ENCODE peak calls at places on chromosomes 16 and 17, in ten cellular contexts. One of them, this sample, is unnamed.

GRCh38 chr16:30066882-30067583 is 1.5 kb downstream of the ALDOA start:
- DNase-seq in LNCaP clone FGC: no peak
- DNase-seq in renal cortical epithelial cell: no peak
- DNase-seq in ACHN: no peak
- DNase-seq in AG10803: no peak
- DNase-seq in H54: no peak
- DNase-seq in astrocyte: no peak
- DNase-seq in activated T-cell treated with anti-CD3 and anti-CD28 coated beads for 24 hours: no peak
- DNase-seq in activated gamma-delta T cell treated with Interleukin-2 at 50 U/mL for 16 hours: no peak
- DNase-seq in neural progenitor cell: no peak
- DNase-seq in this sample: no peak

GRCh38 chr16:2898831-2899563 is 12.7 kb upstream of the FLYWCH1 start:
- DNase-seq in LNCaP clone FGC: no peak
- DNase-seq in renal cortical epithelial cell: no peak
- DNase-seq in ACHN: no peak
- DNase-seq in AG10803: no peak
- DNase-seq in H54: no peak
- DNase-seq in astrocyte: no peak
- DNase-seq in activated T-cell treated with anti-CD3 and anti-CD28 coated beads for 24 hours: no peak
- DNase-seq in activated gamma-delta T cell treated with Interleukin-2 at 50 U/mL for 16 hours: no peak
- DNase-seq in neural progenitor cell: peak; percentile 52
- DNase-seq in this sample: peak; percentile 13

GRCh38 chr16:20137194-20137593 is 63.5 kb upstream of the GPR139 start:
- DNase-seq in LNCaP clone FGC: no peak
- DNase-seq in renal cortical epithelial cell: no peak
- DNase-seq in ACHN: peak; percentile 75
- DNase-seq in AG10803: no peak
- DNase-seq in H54: no peak
- DNase-seq in astrocyte: no peak
- DNase-seq in activated T-cell treated with anti-CD3 and anti-CD28 coated beads for 24 hours: no peak
- DNase-seq in activated gamma-delta T cell treated with Interleukin-2 at 50 U/mL for 16 hours: no peak
- DNase-seq in neural progenitor cell: no peak
- DNase-seq in this sample: no peak

GRCh38 chr17:43563262-43564079 is 17.3 kb upstream of the ETV4 start:
- DNase-seq in LNCaP clone FGC: no peak
- DNase-seq in renal cortical epithelial cell: no peak
- DNase-seq in ACHN: no peak
- DNase-seq in AG10803: no peak
- DNase-seq in H54: no peak
- DNase-seq in astrocyte: no peak
- DNase-seq in activated T-cell treated with anti-CD3 and anti-CD28 coated beads for 24 hours: no peak
- DNase-seq in activated gamma-delta T cell treated with Interleukin-2 at 50 U/mL for 16 hours: no peak
- DNase-seq in neural progenitor cell: peak; percentile 68
- DNase-seq in this sample: peak; percentile 45

GRCh38 chr16:21301168-21301894 is 23.2 kb upstream of the CRYM start:
- DNase-seq in LNCaP clone FGC: peak; percentile 38
- DNase-seq in renal cortical epithelial cell: peak; percentile 51
- DNase-seq in ACHN: peak; percentile 95
- DNase-seq in AG10803: peak; percentile 57
- DNase-seq in H54: peak; percentile 62
- DNase-seq in astrocyte: peak; percentile 47
- DNase-seq in activated T-cell treated with anti-CD3 and anti-CD28 coated beads for 24 hours: peak; percentile 19
- DNase-seq in activated gamma-delta T cell treated with Interleukin-2 at 50 U/mL for 16 hours: no peak
- DNase-seq in neural progenitor cell: peak; percentile 75
- DNase-seq in this sample: peak; percentile 86

GRCh38 chr16:81080233-81080632 is 3.2 kb upstream of the C16orf46 start:
- DNase-seq in LNCaP clone FGC: no peak
- DNase-seq in renal cortical epithelial cell: no peak
- DNase-seq in ACHN: no peak
- DNase-seq in AG10803: no peak
- DNase-seq in H54: no peak
- DNase-seq in astrocyte: no peak
- DNase-seq in activated T-cell treated with anti-CD3 and anti-CD28 coated beads for 24 hours: no peak
- DNase-seq in activated gamma-delta T cell treated with Interleukin-2 at 50 U/mL for 16 hours: no peak
- DNase-seq in neural progenitor cell: no peak
- DNase-seq in this sample: no peak

GRCh38 chr17:42111901-42112551 is 488 bp downstream of the DHX58 start:
- DNase-seq in LNCaP clone FGC: no peak
- DNase-seq in renal cortical epithelial cell: peak; percentile 44
- DNase-seq in ACHN: peak; percentile 66
- DNase-seq in AG10803: peak; percentile 44
- DNase-seq in H54: peak; percentile 74
- DNase-seq in astrocyte: no peak
- DNase-seq in activated T-cell treated with anti-CD3 and anti-CD28 coated beads for 24 hours: peak; percentile 16
- DNase-seq in activated gamma-delta T cell treated with Interleukin-2 at 50 U/mL for 16 hours: no peak
- DNase-seq in neural progenitor cell: no peak
- DNase-seq in this sample: no peak

GRCh38 chr17:61759362-61759761 is 104.0 kb downstream of the BRIP1 start:
- DNase-seq in LNCaP clone FGC: no peak
- DNase-seq in renal cortical epithelial cell: no peak
- DNase-seq in ACHN: no peak
- DNase-seq in AG10803: no peak
- DNase-seq in H54: no peak
- DNase-seq in astrocyte: no peak
- DNase-seq in activated T-cell treated with anti-CD3 and anti-CD28 coated beads for 24 hours: no peak
- DNase-seq in activated gamma-delta T cell treated with Interleukin-2 at 50 U/mL for 16 hours: no peak
- DNase-seq in neural progenitor cell: no peak
- DNase-seq in this sample: no peak

GRCh38 chr16:56161658-56162057 is 29.6 kb upstream of the GNAO1 start:
- DNase-seq in LNCaP clone FGC: no peak
- DNase-seq in renal cortical epithelial cell: no peak
- DNase-seq in ACHN: no peak
- DNase-seq in AG10803: no peak
- DNase-seq in H54: no peak
- DNase-seq in astrocyte: no peak
- DNase-seq in activated T-cell treated with anti-CD3 and anti-CD28 coated beads for 24 hours: no peak
- DNase-seq in activated gamma-delta T cell treated with Interleukin-2 at 50 U/mL for 16 hours: no peak
- DNase-seq in neural progenitor cell: no peak
- DNase-seq in this sample: no peak

GRCh38 chr16:87541004-87541881 is 48.4 kb upstream of the ZCCHC14 start:
- DNase-seq in LNCaP clone FGC: no peak
- DNase-seq in renal cortical epithelial cell: no peak
- DNase-seq in ACHN: no peak
- DNase-seq in AG10803: peak; percentile 79
- DNase-seq in H54: peak; percentile 35
- DNase-seq in astrocyte: peak; percentile 73
- DNase-seq in activated T-cell treated with anti-CD3 and anti-CD28 coated beads for 24 hours: no peak
- DNase-seq in activated gamma-delta T cell treated with Interleukin-2 at 50 U/mL for 16 hours: no peak
- DNase-seq in neural progenitor cell: peak; percentile 36
- DNase-seq in this sample: peak; percentile 45

GRCh38 chr17:81241648-81242420 is 2.7 kb downstream of the NDUFAF8 start:
- DNase-seq in LNCaP clone FGC: no peak
- DNase-seq in renal cortical epithelial cell: no peak
- DNase-seq in ACHN: peak; percentile 49
- DNase-seq in AG10803: peak; percentile 23
- DNase-seq in H54: peak; percentile 62
- DNase-seq in astrocyte: no peak
- DNase-seq in activated T-cell treated with anti-CD3 and anti-CD28 coated beads for 24 hours: peak; percentile 43
- DNase-seq in activated gamma-delta T cell treated with Interleukin-2 at 50 U/mL for 16 hours: peak; percentile 53
- DNase-seq in neural progenitor cell: peak; percentile 81
- DNase-seq in this sample: peak; percentile 84

GRCh38 chr17:64630309-64631223 is 31.5 kb downstream of the SMURF2 start:
- DNase-seq in LNCaP clone FGC: peak; percentile 47
- DNase-seq in renal cortical epithelial cell: no peak
- DNase-seq in ACHN: no peak
- DNase-seq in AG10803: no peak
- DNase-seq in H54: no peak
- DNase-seq in astrocyte: no peak
- DNase-seq in activated T-cell treated with anti-CD3 and anti-CD28 coated beads for 24 hours: no peak
- DNase-seq in activated gamma-delta T cell treated with Interleukin-2 at 50 U/mL for 16 hours: no peak
- DNase-seq in neural progenitor cell: no peak
- DNase-seq in this sample: no peak

GRCh38 chr16:85279874-85280545 is 167.7 kb upstream of the CIBAR2 start:
- DNase-seq in LNCaP clone FGC: no peak
- DNase-seq in renal cortical epithelial cell: no peak
- DNase-seq in ACHN: no peak
- DNase-seq in AG10803: no peak
- DNase-seq in H54: no peak
- DNase-seq in astrocyte: no peak
- DNase-seq in activated T-cell treated with anti-CD3 and anti-CD28 coated beads for 24 hours: no peak
- DNase-seq in activated gamma-delta T cell treated with Interleukin-2 at 50 U/mL for 16 hours: no peak
- DNase-seq in neural progenitor cell: no peak
- DNase-seq in this sample: no peak

GRCh38 chr16:86215979-86216585 is 294.2 kb upstream of the FOXF1 start:
- DNase-seq in LNCaP clone FGC: no peak
- DNase-seq in renal cortical epithelial cell: no peak
- DNase-seq in ACHN: no peak
- DNase-seq in AG10803: no peak
- DNase-seq in H54: no peak
- DNase-seq in astrocyte: no peak
- DNase-seq in activated T-cell treated with anti-CD3 and anti-CD28 coated beads for 24 hours: no peak
- DNase-seq in activated gamma-delta T cell treated with Interleukin-2 at 50 U/mL for 16 hours: no peak
- DNase-seq in neural progenitor cell: no peak
- DNase-seq in this sample: no peak

GRCh38 chr17:76702941-76703637 is 7.7 kb downstream of the MXRA7 start:
- DNase-seq in LNCaP clone FGC: no peak
- DNase-seq in renal cortical epithelial cell: no peak
- DNase-seq in ACHN: no peak
- DNase-seq in AG10803: no peak
- DNase-seq in H54: no peak
- DNase-seq in astrocyte: no peak
- DNase-seq in activated T-cell treated with anti-CD3 and anti-CD28 coated beads for 24 hours: no peak
- DNase-seq in activated gamma-delta T cell treated with Interleukin-2 at 50 U/mL for 16 hours: no peak
- DNase-seq in neural progenitor cell: no peak
- DNase-seq in this sample: no peak

GRCh38 chr16:23999663-24000062 is 163.9 kb downstream of the PRKCB start:
- DNase-seq in LNCaP clone FGC: no peak
- DNase-seq in renal cortical epithelial cell: no peak
- DNase-seq in ACHN: no peak
- DNase-seq in AG10803: no peak
- DNase-seq in H54: no peak
- DNase-seq in astrocyte: no peak
- DNase-seq in activated T-cell treated with anti-CD3 and anti-CD28 coated beads for 24 hours: peak; percentile 60
- DNase-seq in activated gamma-delta T cell treated with Interleukin-2 at 50 U/mL for 16 hours: no peak
- DNase-seq in neural progenitor cell: no peak
- DNase-seq in this sample: no peak

GRCh38 chr17:28716740-28717577 is 709 bp downstream of the RAB34 start:
- DNase-seq in LNCaP clone FGC: no peak
- DNase-seq in renal cortical epithelial cell: no peak
- DNase-seq in ACHN: peak; percentile 56
- DNase-seq in AG10803: peak; percentile 44
- DNase-seq in H54: no peak
- DNase-seq in astrocyte: peak; percentile 10
- DNase-seq in activated T-cell treated with anti-CD3 and anti-CD28 coated beads for 24 hours: no peak
- DNase-seq in activated gamma-delta T cell treated with Interleukin-2 at 50 U/mL for 16 hours: no peak
- DNase-seq in neural progenitor cell: peak; percentile 78
- DNase-seq in this sample: no peak

GRCh38 chr16:62225675-62226074 is 189.4 kb upstream of the CDH8 start:
- DNase-seq in LNCaP clone FGC: peak; percentile 75
- DNase-seq in renal cortical epithelial cell: peak; percentile 23
- DNase-seq in ACHN: peak; percentile 95
- DNase-seq in AG10803: no peak
- DNase-seq in H54: peak; percentile 33
- DNase-seq in astrocyte: peak; percentile 20
- DNase-seq in activated T-cell treated with anti-CD3 and anti-CD28 coated beads for 24 hours: no peak
- DNase-seq in activated gamma-delta T cell treated with Interleukin-2 at 50 U/mL for 16 hours: no peak
- DNase-seq in neural progenitor cell: peak; percentile 78
- DNase-seq in this sample: peak; percentile 50

GRCh38 chr17:27473748-27474609 is 17.7 kb downstream of the KSR1 start:
- DNase-seq in LNCaP clone FGC: peak; percentile 93
- DNase-seq in renal cortical epithelial cell: no peak
- DNase-seq in ACHN: no peak
- DNase-seq in AG10803: no peak
- DNase-seq in H54: no peak
- DNase-seq in astrocyte: no peak
- DNase-seq in activated T-cell treated with anti-CD3 and anti-CD28 coated beads for 24 hours: peak; percentile 72
- DNase-seq in activated gamma-delta T cell treated with Interleukin-2 at 50 U/mL for 16 hours: peak; percentile 58
- DNase-seq in neural progenitor cell: no peak
- DNase-seq in this sample: peak; percentile 3